ENCODE peak calls at places on chromosome 11, in seven cellular contexts. I, U, J, T, F, R and S are unnamed samples.

GRCh38 chr11:61480936-61481335 is 27.6 kb upstream of the LRRC10B start:
- DNase-seq in I (no peak), U (peak; percentile 29), J (peak; percentile 20), T (no peak), F (no peak), R (peak; percentile 32), S (no peak)

GRCh38 chr11:776459-777287 is 614 bp downstream of the GATD1 start:
- DNase-seq in I (no peak), U (no peak), J (peak; percentile 38), T (peak; percentile 56), F (no peak), R (peak; percentile 58), S (peak; percentile 80)

GRCh38 chr11:101567086-101567485 is 16.7 kb downstream of the TRPC6 start:
- DNase-seq in I (no peak), U (no peak), J (no peak), T (no peak), F (no peak), R (no peak), S (no peak)

GRCh38 chr11:66326261-66327111 is 9.6 kb upstream of the CD248 start:
- DNase-seq in I (no peak), U (no peak), J (peak; percentile 92), T (no peak), F (no peak), R (no peak), S (no peak)

GRCh38 chr11:117618956-117619355 is 178.1 kb downstream of the DSCAML1 start:
- DNase-seq in I (no peak), U (no peak), J (no peak), T (no peak), F (no peak), R (peak; percentile 22), S (no peak)

GRCh38 chr11:108835624-108836023 is 170.8 kb downstream of the DDX10 start:
- DNase-seq in I (no peak), U (no peak), J (no peak), T (no peak), F (no peak), R (no peak), S (no peak)

GRCh38 chr11:118996926-118997626 is 862 bp upstream of the CENATAC start:
- DNase-seq in I (no peak), U (no peak), J (peak; percentile 43), T (no peak), F (no peak), R (peak; percentile 60), S (no peak)

GRCh38 chr11:102306817-102307814 is 10.2 kb upstream of the BIRC3 start:
- DNase-seq in I (no peak), U (no peak), J (no peak), T (no peak), F (peak; percentile 53), R (no peak), S (no peak)

GRCh38 chr11:126124284-126124683 is 61.6 kb upstream of the CDON start:
- DNase-seq in I (no peak), U (no peak), J (no peak), T (no peak), F (no peak), R (no peak), S (peak; percentile 44)

GRCh38 chr11:2792376-2793250 is 92.8 kb upstream of the KCNQ1OT1 start:
- DNase-seq in I (no peak), U (no peak), J (no peak), T (peak; percentile 37), F (no peak), R (no peak), S (peak; percentile 46)

GRCh38 chr11:109015283-109015682 is 350.4 kb downstream of the DDX10 start:
- DNase-seq in I (no peak), U (no peak), J (peak; percentile 77), T (no peak), F (no peak), R (no peak), S (no peak)

GRCh38 chr11:34481307-34481706 is 32.3 kb downstream of the ELF5 start:
- DNase-seq in I (no peak), U (no peak), J (no peak), T (no peak), F (no peak), R (no peak), S (no peak)

GRCh38 chr11:65204646-65205601 is 23.2 kb downstream of the CAPN1 start:
- DNase-seq in I (no peak), U (no peak), J (peak; percentile 34), T (no peak), F (no peak), R (peak; percentile 89), S (no peak)

GRCh38 chr11:12056112-12056511 is 47.7 kb upstream of the DKK3 start:
- DNase-seq in I (no peak), U (no peak), J (no peak), T (no peak), F (no peak), R (no peak), S (no peak)

GRCh38 chr11:86969258-86969657 is 14.1 kb upstream of the FZD4 start:
- DNase-seq in I (no peak), U (no peak), J (no peak), T (no peak), F (no peak), R (no peak), S (no peak)

GRCh38 chr11:3674189-3674588 is 3.0 kb upstream of the CHRNA10 start:
- DNase-seq in I (no peak), U (no peak), J (peak; percentile 47), T (no peak), F (peak; percentile 2), R (no peak), S (no peak)

GRCh38 chr11:13289081-13289480 is 11.5 kb downstream of the BMAL1 start:
- DNase-seq in I (no peak), U (no peak), J (peak; percentile 44), T (no peak), F (no peak), R (no peak), S (no peak)